ENCODE peak calls at places on chromosomes 12 and 14, in six cellular contexts. N is right lobe of liver; L is psoas muscle; C is effector memory CD4-positive, alpha-beta T cell; H is AG04450; E is fibroblast of mammary gland. S is an unnamed sample.

GRCh38 chr12:108565976-108566375 is 3.6 kb downstream of the ISCU start:
- DNase-seq in N (peak), L (peak), C (peak), H (no peak), E (peak), S (peak)

GRCh38 chr12:39006286-39006685 is 100.9 kb upstream of the CPNE8 start:
- DNase-seq in N (no peak), L (no peak), C (no peak), H (no peak), E (no peak), S (no peak)

GRCh38 chr12:54304187-54304810 is 3.5 kb upstream of the NFE2 start:
- DNase-seq in N (peak), L (peak), C (no peak), H (no peak), E (no peak), S (peak)

GRCh38 chr12:52438305-52439301 is 4.4 kb upstream of the KRT75 start:
- DNase-seq in N (no peak), L (no peak), C (no peak), H (no peak), E (no peak), S (no peak)

GRCh38 chr14:24310666-24311604 is at the start of gene LTB4R:
- DNase-seq in N (peak), L (peak), C (peak), H (no peak), E (peak), S (peak)

GRCh38 chr12:105741786-105742566 is 396.8 kb downstream of the NUAK1 start:
- DNase-seq in N (no peak), L (no peak), C (no peak), H (peak), E (peak), S (no peak)

GRCh38 chr14:98949031-98949430 is 323.0 kb downstream of the BCL11B start:
- DNase-seq in N (no peak), L (no peak), C (no peak), H (no peak), E (no peak), S (no peak)

GRCh38 chr12:90958995-90959394 is 4.0 kb upstream of the CCER1 start:
- DNase-seq in N (no peak), L (no peak), C (no peak), H (no peak), E (peak), S (no peak)

GRCh38 chr14:20489093-20489994 is 16.0 kb upstream of the RNASE10 start:
- DNase-seq in N (no peak), L (no peak), C (no peak), H (no peak), E (peak), S (no peak)

GRCh38 chr12:114476159-114476558 is 70.2 kb upstream of the TBX5 start:
- DNase-seq in N (no peak), L (no peak), C (no peak), H (peak), E (peak), S (no peak)

GRCh38 chr12:27810756-27811155 is 30.7 kb upstream of the MANSC4 start:
- DNase-seq in N (no peak), L (no peak), C (no peak), H (no peak), E (no peak), S (no peak)

GRCh38 chr12:124650912-124651311 is 83.5 kb upstream of the NCOR2 start:
- DNase-seq in N (no peak), L (no peak), C (no peak), H (no peak), E (no peak), S (no peak)

GRCh38 chr12:26451763-26452162 is 256.4 kb downstream of the SSPN start:
- DNase-seq in N (no peak), L (no peak), C (no peak), H (no peak), E (no peak), S (no peak)

GRCh38 chr14:33808187-33808586 is 142.7 kb downstream of the EGLN3 start:
- DNase-seq in N (no peak), L (no peak), C (no peak), H (no peak), E (no peak), S (no peak)

GRCh38 chr12:92469837-92470236 is 233.0 kb upstream of the PLEKHG7 start:
- DNase-seq in N (no peak), L (peak), C (no peak), H (no peak), E (peak), S (no peak)

GRCh38 chr12:113149361-113150150 is at the start of gene CFAP73:
- DNase-seq in N (no peak), L (no peak), C (no peak), H (peak), E (peak), S (peak)

GRCh38 chr12:112855375-112855774 is 51.4 kb upstream of the OAS1 start:
- DNase-seq in N (no peak), L (no peak), C (no peak), H (no peak), E (no peak), S (no peak)

GRCh38 chr12:57852620-57853509 is 6.3 kb upstream of the CTDSP2 start:
- DNase-seq in N (no peak), L (peak), C (no peak), H (no peak), E (no peak), S (peak)

GRCh38 chr12:76083761-76084276 is 666 bp downstream of the NAP1L1 start:
- DNase-seq in N (peak), L (peak), C (peak), H (peak), E (peak), S (peak)

GRCh38 chr12:109723311-109723791 is 9.7 kb downstream of the FAM222A start:
- DNase-seq in N (peak), L (peak), C (no peak), H (no peak), E (no peak), S (no peak)

GRCh38 chr12:84638811-84639368 is 273.7 kb downstream of the SLC6A15 start:
- DNase-seq in N (no peak), L (no peak), C (no peak), H (no peak), E (peak), S (no peak)

GRCh38 chr14:50874842-50875241 is 3.0 kb downstream of the ABHD12B start:
- DNase-seq in N (no peak), L (no peak), C (no peak), H (no peak), E (no peak), S (no peak)

GRCh38 chr14:100872641-100873071 is 30.9 kb downstream of the RTL1 start:
- DNase-seq in N (no peak), L (no peak), C (no peak), H (no peak), E (no peak), S (no peak)

GRCh38 chr12:47881826-47882427 is 22.9 kb downstream of the VDR start:
- DNase-seq in N (no peak), L (peak), C (no peak), H (peak), E (peak), S (peak)

GRCh38 chr12:48286665-48287064 is 64.1 kb downstream of the ZNF641 start:
- DNase-seq in N (no peak), L (no peak), C (no peak), H (no peak), E (peak), S (no peak)

GRCh38 chr14:77372304-77372841 is 4.5 kb downstream of the TMED8 start:
- DNase-seq in N (no peak), L (no peak), C (no peak), H (peak), E (peak), S (no peak)

DNA sequence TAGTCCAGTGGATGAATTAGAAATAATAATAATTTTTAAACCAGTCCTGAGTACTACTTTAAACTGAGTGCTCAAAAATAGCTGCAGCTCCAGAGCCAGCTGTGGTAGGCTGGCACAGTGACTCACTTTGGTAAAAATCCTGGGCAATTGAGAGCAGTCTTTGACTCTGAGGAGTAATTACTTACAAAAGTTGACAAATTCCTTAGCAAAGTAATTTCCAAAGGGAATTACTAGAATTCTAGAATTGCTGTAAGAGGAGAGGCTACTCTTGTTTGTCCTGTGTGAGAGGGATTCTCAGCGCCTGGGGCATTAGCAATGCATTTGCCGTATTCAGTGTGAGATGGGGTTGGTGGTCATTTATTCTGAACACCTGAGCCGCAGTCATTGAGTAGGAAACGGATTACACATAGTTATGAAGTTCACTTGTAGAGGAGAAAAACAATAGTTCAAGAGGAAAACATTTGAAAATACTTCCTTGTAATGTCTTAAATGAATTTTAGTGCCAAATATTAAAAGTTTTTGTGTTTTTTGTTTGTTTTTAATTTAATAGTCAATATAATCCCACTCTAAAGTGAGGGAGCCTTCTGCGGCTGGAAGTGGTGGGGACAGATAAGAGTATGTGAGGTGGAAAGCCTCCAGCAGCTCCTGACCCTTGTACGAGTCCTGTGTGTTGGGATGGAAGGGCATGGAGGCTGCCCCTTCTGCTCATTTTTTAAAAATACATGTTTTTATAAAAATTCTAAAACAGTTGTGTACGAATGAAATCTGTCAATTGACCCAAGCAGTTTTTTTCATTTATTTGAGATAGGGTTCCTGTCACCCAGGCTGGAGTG is 41.9 kb downstream of the EID3 start:
- DNase-seq in N (no peak), L (no peak), C (no peak), H (no peak), E (no peak), S (no peak)
- H3K4me3 ChIP-seq in N (no peak), L (no peak), C (no peak), H (no peak), E (no peak), S (no peak)

GRCh38 chr12:131737485-131737827 is 26.6 kb downstream of the SFSWAP start:
- DNase-seq in N (no peak), L (no peak), C (no peak), H (no peak), E (no peak), S (no peak)
- H3K4me3 ChIP-seq in N (no peak), L (no peak), C (no peak), H (no peak), E (no peak), S (no peak)

GRCh38 chr12:119181202-119181601 is 2.5 kb downstream of the HSPB8 start:
- DNase-seq in N (no peak), L (no peak), C (no peak), H (no peak), E (no peak), S (no peak)
- H3K4me3 ChIP-seq in N (no peak), L (peak), C (no peak), H (peak), E (no peak), S (peak)

DNA sequence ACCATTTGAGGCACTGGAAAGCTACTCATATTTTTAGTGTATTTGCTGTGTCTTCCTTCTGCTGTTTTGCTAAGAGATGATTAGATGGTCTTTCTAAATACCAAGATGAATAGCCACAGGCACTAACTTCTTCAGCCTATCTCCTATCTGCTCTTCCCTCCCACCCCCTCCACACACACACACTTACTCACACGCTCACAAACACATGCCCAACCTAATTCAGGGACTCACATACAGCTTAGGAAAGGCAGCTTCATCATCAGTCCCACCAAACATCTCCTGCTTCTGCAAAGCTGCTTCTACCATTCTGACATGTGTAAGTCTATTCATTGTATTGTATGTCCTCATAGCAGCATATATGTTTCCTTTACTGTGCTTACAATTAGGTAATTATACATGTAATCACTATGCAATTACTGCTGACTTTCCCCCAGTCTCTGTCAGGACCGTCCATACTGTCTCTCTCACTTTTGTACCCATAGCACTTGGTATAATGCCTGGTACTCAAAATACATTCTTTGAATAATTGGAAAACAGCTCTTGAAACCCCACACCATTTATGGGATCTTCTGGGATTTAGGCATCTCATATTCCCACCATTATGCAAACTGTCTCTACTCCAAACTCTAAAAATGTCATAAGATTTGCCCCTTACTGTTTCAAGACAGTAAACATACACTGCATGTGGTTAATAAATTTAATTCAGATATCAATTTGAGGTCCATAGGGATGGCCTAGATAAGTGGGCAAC is 83.3 kb upstream of the HIF1A start:
- DNase-seq in N (no peak), L (no peak), C (no peak), H (no peak), E (peak), S (no peak)
- H3K4me3 ChIP-seq in N (no peak), L (no peak), C (no peak), H (no peak), E (no peak), S (no peak)

GRCh38 chr14:91366749-91367148 is 50.9 kb downstream of the CCDC88C start:
- DNase-seq in N (no peak), L (no peak), C (no peak), H (no peak), E (no peak), S (no peak)
- H3K4me3 ChIP-seq in N (no peak), L (no peak), C (peak), H (no peak), E (no peak), S (no peak)

GRCh38 chr14:104726600-104727451 is 2.8 kb downstream of the ADSS1 start:
- DNase-seq in N (peak), L (no peak), C (no peak), H (no peak), E (no peak), S (no peak)

GRCh38 chr14:104724407-104724980 is 465 bp downstream of the ADSS1 start:
- DNase-seq in N (peak), L (peak), C (peak), H (no peak), E (peak), S (peak)

GRCh38 chr14:104723651-104724406 is at the start of gene ADSS1:
- DNase-seq in N (peak), L (peak), C (peak), H (no peak), E (no peak), S (peak)

GRCh38 chr14:104724981-104725771 is 1.1 kb downstream of the ADSS1 start:
- DNase-seq in N (peak), L (peak), C (no peak), H (no peak), E (peak), S (no peak)

GRCh38 chr14:104725772-104726548 is 1.9 kb downstream of the ADSS1 start:
- DNase-seq in N (no peak), L (no peak), C (no peak), H (no peak), E (no peak), S (no peak)
- H3K4me3 ChIP-seq in N (no peak), L (peak), C (no peak), H (no peak), E (no peak), S (no peak)

GRCh38 chr14:102451064-102451352 is 58.6 kb downstream of the ANKRD9 start:
- DNase-seq in N (no peak), L (no peak), C (no peak), H (no peak), E (no peak), S (no peak)
- H3K4me3 ChIP-seq in N (no peak), L (no peak), C (no peak), H (no peak), E (no peak), S (no peak)

S was measured in lung.